ENCODE peak calls at places on chromosomes 6 and 20, in four cellular contexts. O is lower lobe of right lung, Q is ascending aorta, I is stomach. V is an unnamed sample.

GRCh38 chr6:20186981-20187380 is 25.3 kb downstream of the MBOAT1 start:
- DNase-seq in O (no peak), Q (no peak), I (no peak), V (no peak)

GRCh38 chr6:13830803-13831202 is 16.4 kb upstream of the MCUR1 start:
- DNase-seq in O (no peak), Q (no peak), I (no peak), V (no peak)

GRCh38 chr6:34531580-34532201 is 24.4 kb downstream of the SPDEF start:
- DNase-seq in O (no peak), Q (peak), I (no peak), V (no peak)

GRCh38 chr20:16350465-16350864 is 222.8 kb downstream of the KIF16B start:
- DNase-seq in O (no peak), Q (no peak), I (no peak), V (no peak)

GRCh38 chr6:3884007-3884745 is 35.0 kb downstream of the FAM50B start:
- DNase-seq in O (no peak), Q (no peak), I (no peak), V (no peak)

GRCh38 chr20:12821249-12821648 is 187.5 kb upstream of the SPTLC3 start:
- DNase-seq in O (no peak), Q (no peak), I (no peak), V (no peak)

GRCh38 chr20:53805895-53806384 is 212.3 kb upstream of the ZNF217 start:
- DNase-seq in O (no peak), Q (no peak), I (no peak), V (peak)

GRCh38 chr20:60101201-60101893 is 143.1 kb downstream of the CDH26 start:
- DNase-seq in O (peak), Q (no peak), I (no peak), V (no peak)

GRCh38 chr6:20877008-20877937 is 343.0 kb downstream of the CDKAL1 start:
- DNase-seq in O (no peak), Q (peak), I (peak), V (peak)

GRCh38 chr20:23596856-23597255 is 8.9 kb downstream of the CST9 start:
- DNase-seq in O (no peak), Q (no peak), I (no peak), V (no peak)

GRCh38 chr6:5499644-5500306 is 238.5 kb downstream of the FARS2 start:
- DNase-seq in O (no peak), Q (no peak), I (no peak), V (no peak)

GRCh38 chr6:44667226-44667625 is 279.7 kb downstream of the CDC5L start:
- DNase-seq in O (no peak), Q (no peak), I (no peak), V (no peak)

GRCh38 chr6:170089937-170090335 is 200.9 kb downstream of the DLL1 start:
- DNase-seq in O (peak), Q (no peak), I (no peak), V (no peak)

GRCh38 chr6:160387887-160388286 is 39.7 kb downstream of the SLC22A3 start:
- DNase-seq in O (no peak), Q (no peak), I (no peak), V (no peak)

GRCh38 chr20:62433655-62434054 is 6.3 kb upstream of the RBBP8NL start:
- DNase-seq in O (no peak), Q (no peak), I (peak), V (no peak)

GRCh38 chr6:112307707-112308106 is 39.4 kb upstream of the RFPL4B start:
- DNase-seq in O (no peak), Q (no peak), I (no peak), V (no peak)

GRCh38 chr6:13846841-13847240 is 32.5 kb upstream of the MCUR1 start:
- DNase-seq in O (no peak), Q (no peak), I (no peak), V (no peak)

GRCh38 chr6:134064461-134064860 is 12.0 kb upstream of the SLC2A12 start:
- DNase-seq in O (no peak), Q (no peak), I (no peak), V (no peak)

GRCh38 chr6:41066867-41067304 is 5.3 kb downstream of the OARD1 start:
- DNase-seq in O (peak), Q (no peak), I (peak), V (no peak)

GRCh38 chr6:40244684-40245083 is 310.4 kb upstream of the MOCS1 start:
- DNase-seq in O (no peak), Q (no peak), I (no peak), V (no peak)

GRCh38 chr6:12813321-12813720 is 96.8 kb downstream of the PHACTR1 start:
- DNase-seq in O (no peak), Q (no peak), I (no peak), V (no peak)

GRCh38 chr20:63580796-63581461 is 6.9 kb upstream of the HELZ2 start:
- DNase-seq in O (no peak), Q (no peak), I (peak), V (peak)

GRCh38 chr6:116221931-116222330 is 31.9 kb downstream of the TSPYL4 start:
- DNase-seq in O (no peak), Q (no peak), I (no peak), V (no peak)

GRCh38 chr20:3051385-3052019 is 5.7 kb downstream of the MRPS26 start:
- DNase-seq in O (no peak), Q (no peak), I (no peak), V (no peak)
- H3K4me3 ChIP-seq in O (no peak), Q (no peak), I (no peak), V (no peak)

GRCh38 chr20:25058051-25058796 is at the start of gene ACSS1:
- DNase-seq in O (peak), Q (no peak), I (peak), V (peak)

GRCh38 chr20:25058797-25059486 is 1.0 kb upstream of the ACSS1 start:
- DNase-seq in O (no peak), Q (no peak), I (peak), V (peak)

GRCh38 chr20:25056601-25057233 is 1.2 kb downstream of the ACSS1 start:
- DNase-seq in O (no peak), Q (no peak), I (peak), V (no peak)

GRCh38 chr20:25055711-25056492 is 2.0 kb downstream of the ACSS1 start:
- DNase-seq in O (no peak), Q (no peak), I (peak), V (no peak)

DNA sequence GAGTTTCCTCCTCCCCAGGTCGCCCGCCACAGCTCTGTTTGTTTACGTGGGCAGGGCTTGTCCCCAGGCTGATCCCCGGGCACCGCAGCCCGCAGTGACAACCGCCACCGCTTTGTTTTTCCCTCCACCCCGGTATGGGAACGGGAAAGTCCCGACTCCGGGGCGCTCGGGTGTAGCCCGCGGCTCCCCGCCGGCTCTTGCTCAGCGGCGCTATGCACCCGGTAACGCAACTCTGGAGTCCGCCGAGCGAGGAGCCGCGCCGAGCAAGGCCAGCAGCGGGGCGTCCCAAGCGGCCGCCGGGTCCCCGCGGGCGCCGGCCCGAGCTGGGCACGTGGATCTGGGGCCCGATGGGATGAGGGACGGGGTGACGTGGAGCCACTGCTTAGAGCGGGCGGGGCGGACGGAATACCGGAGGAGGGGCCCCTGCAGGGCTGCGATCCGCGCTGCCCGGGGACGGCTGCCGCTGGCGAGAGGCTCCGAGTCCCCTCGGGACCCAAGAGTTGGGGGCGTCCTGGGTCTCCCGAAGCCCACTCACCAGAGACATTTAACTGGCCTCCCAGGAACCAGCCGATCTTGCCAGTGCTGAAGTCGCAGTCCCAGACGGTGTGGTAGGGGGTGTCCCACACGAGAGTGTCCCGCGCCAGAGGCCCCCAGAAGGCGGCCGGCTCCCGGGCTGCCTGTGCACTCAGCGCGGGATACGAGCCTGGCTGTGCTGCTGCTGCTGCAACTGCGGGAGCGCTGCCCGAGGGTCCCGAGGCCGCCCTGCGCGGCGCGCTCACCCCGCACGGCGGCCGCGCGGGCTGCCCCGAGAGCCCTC is 497 bp downstream of the ACSS1 start:
- DNase-seq in O (peak), Q (no peak), I (peak), V (no peak)
- H3K27ac ChIP-seq in O (peak), Q (peak), I (peak), V (no peak)

DNA sequence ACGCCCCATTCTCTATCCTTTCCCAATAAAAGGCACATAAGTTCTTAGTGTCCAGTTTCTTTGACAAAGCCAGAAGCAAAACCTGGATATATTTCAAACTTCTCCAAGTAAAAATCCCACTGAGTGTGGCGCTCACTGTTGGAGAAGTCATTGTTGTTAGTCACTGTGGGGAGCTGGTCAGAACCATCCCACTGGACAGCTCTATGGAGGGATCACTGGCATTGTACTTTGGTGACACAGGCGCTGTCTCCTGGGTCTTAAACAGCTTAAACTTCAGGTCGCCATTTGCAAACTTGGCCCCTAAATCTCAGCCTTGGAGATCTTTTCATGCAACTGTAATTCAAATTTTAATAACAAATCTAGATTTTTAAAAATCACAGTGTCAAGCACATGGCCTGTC is 111.5 kb upstream of the SLC24A3 start:
- DNase-seq in O (no peak), Q (no peak), I (no peak), V (no peak)
- TF ChIP-seq CTCF in O (no peak), Q (no peak), I (no peak), V (no peak)

DNA sequence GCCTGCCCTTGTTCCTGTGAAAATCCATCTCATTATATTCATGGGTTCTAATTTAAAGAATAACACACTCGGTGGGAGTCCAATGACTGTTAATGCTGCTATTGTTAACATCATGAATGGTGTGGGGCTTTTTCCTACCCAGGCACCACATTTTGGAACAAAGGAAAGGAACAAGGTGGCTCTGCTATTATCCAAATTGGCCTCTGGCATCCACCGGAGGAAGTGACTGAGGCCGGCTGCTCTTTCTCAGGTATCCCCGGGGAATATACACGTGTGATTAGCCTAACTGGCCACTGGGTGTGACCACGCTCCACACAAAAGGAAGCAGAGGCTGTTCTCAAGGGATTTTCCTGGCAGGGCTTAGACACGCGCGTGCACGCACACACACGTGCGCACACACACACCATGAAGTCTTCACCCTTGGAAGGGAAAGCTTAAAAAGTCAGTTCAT is 601.2 kb upstream of the ARID1B start:
- DNase-seq in O (peak), Q (no peak), I (peak), V (no peak)
- H3K4me3 ChIP-seq in O (no peak), Q (no peak), I (no peak), V (no peak)

GRCh38 chr6:36751091-36751490 is 53.5 kb downstream of the RAB44 start:
- DNase-seq in O (no peak), Q (no peak), I (no peak), V (no peak)
- H3K27ac ChIP-seq in O (no peak), Q (no peak), I (no peak), V (no peak)

GRCh38 chr6:139173172-139173571 is 38.3 kb downstream of the HECA start:
- DNase-seq in O (no peak), Q (no peak), I (no peak), V (no peak)
- TF ChIP-seq CTCF in O (no peak), Q (no peak), I (no peak), V (no peak)

DNA sequence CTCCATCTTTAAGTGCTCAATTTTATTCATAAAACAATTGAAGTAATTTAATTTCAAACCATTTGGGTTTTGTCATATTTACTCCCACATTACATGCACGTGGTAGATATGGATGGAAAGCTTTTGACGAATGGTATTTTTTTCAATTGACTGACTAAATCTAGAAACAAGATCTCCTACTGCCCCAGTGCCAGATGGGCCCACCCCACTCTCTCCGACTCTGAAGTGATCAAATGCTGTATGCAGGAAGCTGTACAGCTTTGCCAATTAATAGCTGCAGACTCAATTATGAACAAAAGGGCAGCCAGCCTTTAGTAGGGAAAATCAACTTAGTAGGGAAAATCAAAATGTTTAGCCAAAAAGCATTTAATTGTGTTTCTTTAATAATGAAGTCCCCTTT is 46.2 kb downstream of the PACRG start:
- DNase-seq in O (no peak), Q (no peak), I (no peak), V (no peak)
- H3K4me3 ChIP-seq in O (no peak), Q (no peak), I (no peak), V (no peak)

GRCh38 chr6:93047033-93047432 is 372.3 kb downstream of the EPHA7 start:
- DNase-seq in O (no peak), Q (no peak), I (no peak), V (no peak)

GRCh38 chr6:93048381-93048780 is 371.0 kb downstream of the EPHA7 start:
- DNase-seq in O (no peak), Q (no peak), I (no peak), V (no peak)
- H3K27ac ChIP-seq in O (no peak), Q (no peak), I (no peak), V (no peak)

DNA sequence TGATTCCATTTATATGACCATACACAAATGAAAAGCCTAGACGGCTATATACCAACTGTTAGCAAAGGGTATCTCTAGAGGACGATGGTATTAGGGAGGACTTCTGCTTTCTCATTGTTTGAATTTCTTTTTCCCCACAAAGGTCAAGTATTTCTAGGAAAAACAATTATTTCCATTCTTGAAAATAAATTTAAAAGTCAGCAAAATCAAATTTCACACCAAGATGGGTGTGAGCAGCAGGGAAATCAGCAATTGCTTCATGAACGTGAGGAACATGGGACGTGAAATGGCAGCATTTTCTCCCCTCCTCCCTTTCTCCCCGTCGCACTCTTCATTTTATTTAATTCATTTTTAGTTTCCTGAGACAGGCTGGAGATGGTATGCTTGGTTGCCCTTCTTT is 5.2 kb upstream of the ZFAND3 start:
- DNase-seq in O (no peak), Q (no peak), I (no peak), V (no peak)
- TF ChIP-seq CTCF in O (no peak), Q (no peak), I (no peak), V (no peak)

DNA sequence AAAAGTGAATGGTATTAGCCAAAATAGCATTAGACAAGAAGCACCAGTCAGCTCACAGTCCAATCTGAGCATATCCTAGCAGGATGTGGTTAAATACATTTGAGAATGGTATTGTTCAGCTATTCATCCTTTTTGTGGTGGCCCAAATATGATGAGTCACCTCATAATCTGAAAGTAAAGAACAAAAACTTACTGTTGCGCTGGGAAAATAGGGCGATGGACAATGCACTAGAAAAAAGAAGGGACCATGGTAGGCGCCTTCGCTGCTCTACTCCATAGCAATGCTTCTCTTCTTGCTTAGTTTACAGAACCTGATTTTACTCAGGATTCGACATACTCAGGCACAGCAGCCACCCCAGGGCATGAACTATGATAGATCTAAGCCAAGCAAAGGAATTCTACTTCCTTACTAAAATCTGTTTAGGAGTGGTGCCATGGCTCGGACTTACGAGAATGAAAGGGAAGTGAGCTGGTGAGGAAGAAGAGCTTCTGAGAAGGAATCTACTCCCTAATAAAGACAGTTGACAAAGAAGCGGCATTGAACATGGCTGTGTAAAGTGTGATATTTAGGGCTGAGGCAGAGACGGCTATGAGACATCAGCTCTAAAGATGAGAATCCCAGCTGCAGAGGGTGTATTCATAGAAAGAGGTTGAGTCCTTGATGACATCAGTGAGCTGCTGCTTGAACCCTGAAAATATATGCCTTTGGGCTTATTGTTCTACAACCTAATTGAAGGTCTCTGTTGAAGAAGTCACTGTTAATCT is 16.6 kb upstream of the FBXO9 start:
- DNase-seq in O (no peak), Q (no peak), I (no peak), V (no peak)
- H3K4me3 ChIP-seq in O (peak), Q (peak), I (no peak), V (no peak)